ENCODE peak calls at places on chromosomes 11 and 22, in five cellular contexts. U is upper lobe of right lung, A is GM12865, J is foreskin fibroblast, F is nephron progenitor cell. H is an unnamed sample.

GRCh38 chr22:27620367-27621154 is 181.0 kb downstream of the MN1 start:
- DNase-seq in F (no peak), U (no peak), J (no peak), A (no peak), H (no peak)

GRCh38 chr11:120482149-120482548 is 29.4 kb upstream of the GRIK4 start:
- DNase-seq in U (no peak), A (no peak), F (no peak), J (peak), H (no peak)

GRCh38 chr11:121696177-121696863 is 243.6 kb upstream of the SORL1-AS1 start:
- DNase-seq in U (no peak), A (no peak), F (peak), J (no peak), H (no peak)

GRCh38 chr11:8288824-8289223 is 25.1 kb upstream of the LMO1 start:
- DNase-seq in U (no peak), F (no peak), J (no peak), A (no peak), H (no peak)

GRCh38 chr11:26344647-26345046 is 12.7 kb downstream of the ANO3 start:
- DNase-seq in U (no peak), J (peak), F (no peak), A (no peak), H (no peak)

GRCh38 chr11:78432058-78432515 is 14.5 kb upstream of the GAB2 start:
- DNase-seq in A (no peak), U (no peak), F (peak), J (no peak), H (no peak)

GRCh38 chr11:121446752-121447156 is 5.4 kb upstream of the SORL1 start:
- DNase-seq in A (peak), F (peak), J (peak), U (no peak), H (peak)

GRCh38 chr11:67452141-67452952 is at the start of gene GPR152:
- DNase-seq in J (no peak), A (no peak), U (peak), F (no peak), H (no peak)

GRCh38 chr22:30270841-30271240 is 4.2 kb upstream of the OSM start:
- DNase-seq in U (peak), A (no peak), J (no peak), F (no peak), H (no peak)

GRCh38 chr11:108511851-108512474 is 13.8 kb upstream of the POGLUT3 start:
- DNase-seq in F (no peak), J (peak), U (no peak), A (no peak), H (no peak)

GRCh38 chr22:48478124-48478523 is 1349.5 kb downstream of the BRD1 start:
- DNase-seq in A (no peak), J (no peak), U (no peak), F (no peak), H (no peak)

GRCh38 chr22:46971141-46971775 is 208.8 kb downstream of the TBC1D22A start:
- DNase-seq in A (no peak), J (peak), U (no peak), F (peak), H (no peak)

GRCh38 chr22:19455585-19456370 is 8.3 kb upstream of the C22orf39 start:
- DNase-seq in J (no peak), A (no peak), U (no peak), F (no peak), H (no peak)

GRCh38 chr11:46896719-46897406 is 21.5 kb downstream of the LRP4 start:
- DNase-seq in J (peak), U (no peak), A (peak), F (no peak), H (peak)

GRCh38 chr22:38077096-38077495 is 6.9 kb downstream of the SLC16A8 start:
- DNase-seq in F (no peak), U (no peak), J (no peak), A (no peak), H (no peak)

GRCh38 chr11:68039526-68040086 is 781 bp downstream of the TCIRG1 start:
- DNase-seq in A (no peak), U (peak), J (no peak), F (no peak), H (peak)

GRCh38 chr11:27916541-27917100 is 191.3 kb downstream of the KIF18A start:
- DNase-seq in J (no peak), F (no peak), A (peak), U (no peak), H (peak)

GRCh38 chr11:34680206-34680605 is 59.3 kb downstream of the EHF start:
- DNase-seq in F (no peak), J (peak), A (no peak), U (no peak), H (no peak)

GRCh38 chr11:19954899-19955298 is 205.4 kb downstream of the DBX1 start:
- DNase-seq in J (peak), A (no peak), F (no peak), U (no peak), H (no peak)

GRCh38 chr22:37299969-37300509 is 17.7 kb downstream of the CYTH4 start:
- DNase-seq in J (no peak), A (no peak), F (no peak), U (no peak), H (no peak)

GRCh38 chr11:1051356-1052132 is 15.0 kb upstream of the MUC6 start:
- DNase-seq in F (peak), J (no peak), U (peak), A (no peak), H (no peak)

GRCh38 chr22:44519895-44520294 is 21.9 kb upstream of the RTL6 start:
- DNase-seq in U (no peak), J (no peak), F (no peak), A (no peak), H (no peak)

GRCh38 chr11:88520391-88520790 is 182.9 kb upstream of the CTSC start:
- DNase-seq in A (no peak), F (no peak), U (no peak), J (peak), H (no peak)

GRCh38 chr11:65378928-65379638 is 3.4 kb downstream of the SLC25A45 start:
- DNase-seq in F (no peak), A (no peak), U (peak), J (no peak), H (no peak)

GRCh38 chr11:65379698-65380459 is 2.6 kb downstream of the SLC25A45 start:
- DNase-seq in J (no peak), A (no peak), F (no peak), U (no peak), H (no peak)

GRCh38 chr11:65377777-65378176 is 4.7 kb downstream of the SLC25A45 start:
- DNase-seq in J (no peak), F (no peak), U (no peak), A (no peak), H (no peak)

GRCh38 chr11:65377036-65377435 is 5.4 kb downstream of the SLC25A45 start:
- DNase-seq in J (no peak), A (no peak), U (peak), F (no peak), H (no peak)

DNA sequence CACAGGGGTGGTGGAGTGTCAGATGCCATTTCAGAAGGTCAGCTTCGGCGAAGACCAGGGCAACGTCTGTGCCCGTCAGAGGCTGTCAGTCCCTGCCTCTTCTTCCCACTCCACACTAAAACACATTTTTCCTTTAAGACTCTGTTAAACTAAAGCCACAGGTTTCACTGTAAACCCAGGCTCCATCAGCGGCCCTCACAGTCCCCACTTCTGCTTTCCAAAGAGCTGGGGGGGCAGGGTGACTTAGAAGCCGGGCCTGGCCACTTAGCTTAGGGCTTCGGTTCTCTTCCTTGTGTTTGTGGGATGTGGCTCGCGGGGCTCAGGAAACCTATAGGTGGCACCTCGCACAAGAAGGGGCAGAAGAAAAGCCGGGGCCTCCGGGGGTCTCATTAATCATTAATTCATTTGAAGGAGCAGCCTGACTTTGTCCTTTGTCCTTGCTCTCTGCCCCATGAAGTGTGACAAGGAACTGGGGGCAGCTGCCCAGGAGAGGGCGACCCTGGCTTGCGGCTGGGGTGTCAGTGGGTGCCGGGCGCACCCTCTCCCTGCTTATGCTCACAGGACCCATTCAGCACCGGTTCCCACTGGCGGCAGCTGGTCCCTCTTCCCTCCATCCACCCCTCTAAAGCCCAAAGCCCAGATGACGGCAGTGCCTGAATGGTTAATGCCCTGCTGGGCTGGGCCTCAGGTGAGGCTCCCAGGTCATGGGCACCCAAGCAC is 4.1 kb downstream of the SLC25A45 start:
- DNase-seq in J (no peak), U (no peak), F (no peak), A (no peak), H (no peak)
- TF ChIP-seq CTCF in J (no peak), U (no peak), F (no peak), A (no peak), H (no peak)

GRCh38 chr11:44332665-44333064 is 22.7 kb upstream of the ALX4 start:
- DNase-seq in U (peak), F (no peak), J (no peak), A (no peak), H (no peak)
- TF ChIP-seq CTCF in U (no peak), F (no peak), J (no peak), A (no peak), H (no peak)

GRCh38 chr11:124788521-124788920 is 11.7 kb downstream of the MSANTD2 start:
- DNase-seq in A (no peak), F (no peak), J (peak), U (no peak), H (no peak)

GRCh38 chr11:124798991-124799383 is 1.2 kb downstream of the MSANTD2 start:
- DNase-seq in U (no peak), F (peak), J (peak), A (peak), H (peak)

GRCh38 chr11:124791626-124792341 is 8.4 kb downstream of the MSANTD2 start:
- DNase-seq in U (no peak), J (peak), A (peak), F (no peak), H (peak)

GRCh38 chr11:124796312-124796711 is 3.9 kb downstream of the MSANTD2 start:
- DNase-seq in A (no peak), F (no peak), J (no peak), U (no peak), H (no peak)

DNA sequence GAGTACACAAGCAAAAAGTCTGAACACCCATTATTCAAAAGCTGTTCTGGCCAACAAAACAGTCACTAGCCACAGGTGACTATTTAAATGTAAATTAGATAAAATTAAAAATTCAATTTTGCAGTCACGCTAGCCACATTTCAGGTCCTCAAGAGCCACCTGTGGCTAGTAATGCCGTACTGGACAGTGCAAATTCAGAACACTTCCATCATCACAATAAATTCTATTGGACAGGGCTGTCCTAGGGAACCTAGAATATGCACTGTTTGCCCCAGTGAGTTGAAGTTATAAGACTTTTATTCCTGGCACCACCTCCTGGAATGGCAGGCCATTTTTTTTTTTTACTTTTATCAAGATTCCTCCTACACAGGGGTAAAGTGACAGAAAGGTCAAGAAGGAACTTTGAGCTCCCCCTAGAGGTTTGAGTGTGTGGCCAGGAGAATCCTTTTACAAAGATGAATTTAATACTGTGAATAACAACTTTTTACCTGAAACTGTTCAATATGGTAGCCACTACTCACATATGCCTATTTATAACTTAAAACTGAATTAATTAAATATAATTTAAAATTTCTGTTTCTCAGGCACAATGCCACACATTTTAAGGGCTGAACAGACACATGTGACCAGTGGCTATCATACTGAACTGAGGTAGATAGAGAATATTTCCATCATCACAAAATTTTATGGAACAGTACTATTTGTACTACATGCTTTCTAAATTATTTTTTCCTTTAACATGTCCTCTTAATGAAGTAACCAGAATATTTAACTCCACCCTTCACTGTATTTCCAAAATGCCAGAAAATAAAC is 6.5 kb downstream of the MSANTD2 start:
- DNase-seq in A (peak), U (no peak), J (peak), F (peak), H (peak)
- TF ChIP-seq CTCF in A (peak), U (peak), J (peak), F (peak), H (peak)

GRCh38 chr11:111764621-111765020 is 1.6 kb downstream of the PPP2R1B start:
- DNase-seq in A (no peak), J (no peak), U (no peak), F (no peak), H (no peak)
- TF ChIP-seq CTCF in A (no peak), J (no peak), U (no peak), F (no peak), H (no peak)